ENCODE peak calls at places on chromosome 4, in five cellular contexts. Q is GM12878; B is fibroblast of pulmonary artery; C is choroid plexus epithelial cell; J is naive thymus-derived CD4-positive, alpha-beta T cell. G is an unnamed sample.

GRCh38 chr4:140866492-140867005 is 110.4 kb upstream of the TBC1D9 start:
- DNase-seq in B (no peak), J (no peak), C (no peak), Q (no peak), G (no peak)

GRCh38 chr4:134216436-134216835 is 14.8 kb upstream of the PABPC4L start:
- DNase-seq in B (peak; percentile 37), J (no peak), C (peak; percentile 22), Q (no peak), G (no peak)

GRCh38 chr4:108991929-108992328 is 229.1 kb upstream of the ETNPPL start:
- DNase-seq in J (no peak), Q (no peak), B (peak; percentile 66), C (peak; percentile 86), G (peak; percentile 78)

GRCh38 chr4:161828061-161828460 is 335.7 kb downstream of the FSTL5 start:
- DNase-seq in J (no peak), C (peak; percentile 62), B (no peak), Q (no peak), G (peak; percentile 1)

GRCh38 chr4:71540749-71541269 is 202.0 kb downstream of the SLC4A4 start:
- DNase-seq in Q (no peak), C (no peak), J (no peak), B (peak; percentile 13), G (no peak)

GRCh38 chr4:126192506-126192905 is 877.8 kb downstream of the FAT4 start:
- DNase-seq in C (no peak), B (no peak), J (no peak), Q (no peak), G (no peak)

GRCh38 chr4:182240161-182241130 is 2.8 kb upstream of the TENM3 start:
- DNase-seq in B (peak; percentile 57), J (no peak), C (peak; percentile 65), Q (no peak), G (peak; percentile 70)

GRCh38 chr4:105902550-105903262 is 7.4 kb downstream of the NPNT start:
- DNase-seq in J (no peak), C (no peak), Q (no peak), B (no peak), G (no peak)

GRCh38 chr4:125758438-125758837 is 443.7 kb downstream of the FAT4 start:
- DNase-seq in J (no peak), Q (no peak), C (no peak), B (no peak), G (no peak)

DNA sequence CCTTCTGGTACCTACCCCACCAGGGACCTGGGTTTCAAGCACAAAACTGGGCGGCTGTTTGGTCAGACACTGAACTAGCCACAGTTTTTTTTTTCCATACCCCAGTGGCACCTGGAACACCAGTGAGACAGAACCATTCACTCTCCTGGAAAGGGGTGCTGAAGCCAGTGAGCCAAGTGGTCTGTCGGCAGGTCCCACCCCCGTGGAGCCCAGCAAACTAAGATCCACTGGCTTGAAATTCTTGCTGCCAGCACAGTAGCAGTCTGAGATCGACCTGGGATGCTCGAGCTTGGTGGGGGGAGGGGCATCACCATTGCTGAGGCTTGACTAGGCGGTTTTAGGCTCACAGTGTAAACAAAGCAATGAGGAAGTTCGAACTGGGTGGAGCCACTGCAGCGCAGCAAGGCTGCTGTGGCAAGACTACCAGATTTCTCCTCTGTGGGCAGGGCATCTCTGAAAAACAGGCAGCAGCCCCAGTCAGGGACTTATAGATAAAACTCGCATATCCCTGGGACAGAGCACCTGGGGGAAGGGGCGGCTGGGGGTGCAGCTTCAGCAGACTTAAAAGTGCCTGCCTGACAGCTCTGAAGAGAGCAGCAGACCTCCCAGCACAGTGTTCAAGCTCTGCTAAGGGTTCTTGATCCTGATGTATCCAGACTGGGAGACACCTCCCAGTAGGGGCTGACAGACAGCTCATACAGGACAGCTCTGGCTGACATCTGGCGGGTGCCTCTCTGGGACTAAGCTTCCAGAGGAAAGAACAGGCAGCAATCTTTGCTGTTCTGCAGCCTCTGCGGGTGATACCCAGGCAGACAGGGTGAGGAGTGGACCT is 223.0 kb downstream of the COX18 start:
- DNase-seq in Q (no peak), J (no peak), C (peak; percentile 70), B (peak; percentile 18), G (no peak)
- H3K4me3 ChIP-seq in Q (no peak overlapping the region), J (no peak overlapping the region), C (no peak overlapping the region), B (no peak overlapping the region), G (no peak overlapping the region)

GRCh38 chr4:64880557-64880956 is 471.3 kb upstream of the TECRL start:
- DNase-seq in Q (no peak), C (no peak), J (no peak), B (no peak), G (no peak)

GRCh38 chr4:64882311-64883086 is 473.2 kb upstream of the TECRL start:
- DNase-seq in Q (no peak), B (no peak), C (no peak), J (no peak), G (no peak)

GRCh38 chr4:64883087-64883926 is 474.1 kb upstream of the TECRL start:
- DNase-seq in B (no peak), Q (no peak), C (no peak), J (no peak), G (no peak)
- H3K4me3 ChIP-seq in B (no peak overlapping the region), Q (no peak overlapping the region), C (no peak overlapping the region), J (no peak overlapping the region), G (no peak overlapping the region)

DNA sequence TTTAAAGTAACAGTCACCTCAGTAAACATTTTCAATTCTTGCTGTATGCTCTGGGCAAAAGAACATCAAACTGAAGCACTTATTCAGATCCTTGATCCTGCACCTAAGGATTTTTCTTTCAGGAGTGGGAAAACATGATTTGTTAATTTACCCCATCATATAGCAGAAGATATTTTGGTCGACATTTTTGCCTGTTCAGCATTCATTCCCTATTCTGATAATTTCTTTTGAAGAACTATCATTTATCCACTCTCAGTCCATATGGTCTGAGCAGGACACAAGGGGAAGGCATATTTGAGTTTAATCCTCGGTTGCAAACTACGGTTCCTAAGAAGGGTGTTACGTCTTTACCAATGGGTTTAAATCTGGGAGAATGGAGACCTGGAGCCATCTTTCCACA is 1.2 kb upstream of the CLOCK start:
- DNase-seq in J (no peak), B (no peak), Q (no peak), C (no peak), G (no peak)
- H3K4me3 ChIP-seq in J (peak overlapping the region; percentile 82), B (peak overlapping the region; percentile 81), Q (peak overlapping the region; percentile 80), C (peak overlapping the region; percentile 81), G (peak overlapping the region; percentile 87)

GRCh38 chr4:138957302-138957701 is 58.3 kb upstream of the NOCT start:
- DNase-seq in Q (no peak), B (no peak), J (no peak), C (no peak), G (no peak)

GRCh38 chr4:138961687-138962086 is 53.9 kb upstream of the NOCT start:
- DNase-seq in B (no peak), Q (no peak), C (peak; percentile 74), J (no peak), G (no peak)

GRCh38 chr4:138960175-138960710 is 55.3 kb upstream of the NOCT start:
- DNase-seq in B (no peak), Q (no peak), J (no peak), C (no peak), G (no peak)

GRCh38 chr4:138959421-138959820 is 56.2 kb upstream of the NOCT start:
- DNase-seq in B (peak; percentile 31), J (no peak), C (no peak), Q (no peak), G (no peak)

DNA sequence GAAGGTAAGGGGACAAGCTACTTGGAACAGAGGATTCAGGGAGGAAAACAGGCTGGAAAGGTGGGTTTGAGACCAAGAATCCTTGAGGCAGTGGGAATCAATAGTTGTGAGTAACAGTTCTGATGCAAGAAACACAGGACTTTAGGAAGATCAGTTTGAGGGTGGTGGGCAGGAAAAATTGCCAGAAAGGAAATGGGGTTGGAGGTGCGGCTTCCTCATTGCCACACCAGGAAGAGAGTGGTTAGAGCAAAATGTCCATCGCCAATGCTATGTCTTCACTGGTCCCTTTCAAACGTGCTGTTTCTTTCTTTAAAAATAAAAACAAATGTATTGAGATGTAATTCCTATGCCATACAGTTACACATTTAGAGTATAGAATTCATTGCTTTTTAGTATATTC is 57.1 kb upstream of the NOCT start:
- DNase-seq in J (no peak), C (no peak), B (peak; percentile 33), Q (no peak), G (no peak)
- H3K4me3 ChIP-seq in J (no peak overlapping the region), C (no peak overlapping the region), B (no peak overlapping the region), Q (no peak overlapping the region), G (no peak overlapping the region)

DNA sequence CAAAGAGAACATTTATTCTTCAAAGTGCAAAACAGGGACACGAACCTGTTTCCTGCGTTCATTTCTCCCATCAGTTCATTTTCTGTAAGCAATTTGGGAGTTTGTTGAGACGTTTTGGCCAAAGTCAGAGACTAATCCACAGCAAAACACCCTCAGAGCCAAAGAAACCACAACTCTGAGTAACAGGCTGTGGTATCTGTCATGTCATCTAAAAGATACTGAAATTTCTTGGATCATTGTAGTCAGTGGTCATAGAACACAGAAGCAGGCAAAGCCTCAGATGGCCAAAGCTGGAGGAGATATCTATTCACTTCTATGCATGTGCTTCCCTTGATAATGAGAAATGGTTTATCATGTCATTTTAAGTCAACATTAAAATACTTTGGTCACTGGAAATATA is 485.6 kb upstream of the GALNT7 start:
- DNase-seq in J (no peak), C (peak; percentile 26), B (no peak), Q (no peak), G (no peak)
- H3K4me3 ChIP-seq in J (no peak overlapping the region), C (no peak overlapping the region), B (no peak overlapping the region), Q (no peak overlapping the region), G (no peak overlapping the region)

DNA sequence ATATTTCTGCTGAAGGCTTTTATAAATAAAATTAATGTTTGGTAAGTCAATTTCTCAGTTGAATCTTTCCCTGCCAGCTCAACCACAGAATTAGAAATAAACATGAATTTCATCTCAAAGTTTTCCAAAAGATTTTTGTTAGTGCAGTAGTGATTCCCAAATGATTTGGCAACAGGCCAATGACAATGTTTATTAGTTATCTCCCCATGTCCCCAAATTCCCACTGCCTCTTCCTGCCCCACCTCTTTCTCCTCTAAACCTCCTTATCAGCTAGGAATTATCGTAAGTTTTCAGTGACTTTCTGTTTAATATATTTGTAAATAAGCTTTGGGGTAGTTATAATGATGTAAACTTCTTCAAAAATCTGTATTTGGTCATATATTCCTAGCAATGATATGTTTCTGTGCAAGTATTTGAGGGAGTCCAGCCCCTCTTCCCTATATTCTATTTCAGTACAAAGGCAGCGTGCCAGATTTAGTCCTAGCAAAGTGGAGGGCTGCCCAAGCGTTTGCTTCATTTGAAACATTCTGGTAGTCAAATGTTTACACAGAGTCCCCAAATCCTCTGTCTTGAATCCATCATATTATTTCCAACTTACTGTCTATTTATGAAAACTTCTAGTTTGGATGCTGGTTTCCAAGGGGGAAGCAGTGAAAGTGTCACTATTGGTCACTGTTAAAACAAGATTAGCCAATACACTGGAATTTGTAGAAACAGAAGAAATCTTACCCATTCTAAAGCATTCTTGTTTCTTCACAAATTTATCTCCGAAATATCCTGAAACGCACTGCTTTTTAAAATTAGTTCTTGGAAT is 33.7 kb upstream of the ANKRD50 start:
- DNase-seq in J (no peak), C (peak; percentile 46), Q (no peak), B (peak; percentile 71), G (no peak)
- H3K4me3 ChIP-seq in J (no peak overlapping the region), C (peak overlapping the region; percentile 19), Q (no peak overlapping the region), B (peak overlapping the region; percentile 2), G (no peak overlapping the region)